ENCODE peak calls at places on chromosomes 6 and 20, in ten cellular contexts. C is posterior vena cava; M is GM13976; L is small intestine; D is cardiac fibroblast; H is activated T-cell treated with anti-CD3 and anti-CD28 coated beads for 1 hour; N is uterus; U is CD8-positive, alpha-beta T cell; E is posterior cingulate gyrus; A is AG08396. B is an unnamed sample.

GRCh38 chr6:16184129-16184528 is 54.3 kb upstream of the GMPR start:
- DNase-seq in C (peak; percentile 78), M (peak; percentile 50), L (peak; percentile 77), D (peak; percentile 51), H (no peak), N (no peak), U (no peak), E (no peak), A (peak; percentile 40), B (no peak)

GRCh38 chr6:84508981-84509380 is 255.4 kb downstream of the TBX18 start:
- DNase-seq in C (no peak), M (no peak), L (no peak), D (peak; percentile 45), H (no peak), N (no peak), U (no peak), E (no peak), A (no peak), B (no peak)

GRCh38 chr6:33686981-33687975 is 24.2 kb downstream of the UQCC2 start:
- DNase-seq in C (no peak), M (no peak), L (no peak), D (no peak), H (no peak), N (no peak), U (no peak), E (no peak), A (no peak), B (no peak)

GRCh38 chr6:141107562-141108160 is 1025.1 kb upstream of the GJE1 start:
- DNase-seq in C (no peak), M (no peak), L (no peak), D (peak; percentile 85), H (no peak), N (no peak), U (no peak), E (no peak), A (peak; percentile 20), B (no peak)

GRCh38 chr20:25005220-25005619 is 12.7 kb upstream of the APMAP start:
- DNase-seq in C (no peak), M (no peak), L (no peak), D (no peak), H (no peak), N (peak; percentile 70), U (no peak), E (no peak), A (no peak), B (no peak)

GRCh38 chr20:61560361-61560853 is 308.3 kb downstream of the CDH4 start:
- DNase-seq in C (no peak), M (no peak), L (peak; percentile 40), D (peak; percentile 31), H (no peak), N (no peak), U (no peak), E (no peak), A (peak; percentile 60), B (no peak)

GRCh38 chr6:43972915-43973304 is 154.3 kb downstream of the MRPL14 start:
- DNase-seq in C (peak; percentile 94), M (no peak), L (peak; percentile 47), D (peak; percentile 83), H (no peak), N (peak; percentile 78), U (no peak), E (peak; percentile 55), A (peak; percentile 77), B (no peak)

GRCh38 chr6:148935705-148936306 is 189.0 kb downstream of the UST start:
- DNase-seq in C (no peak), M (no peak), L (no peak), D (peak; percentile 79), H (no peak), N (no peak), U (no peak), E (no peak), A (peak; percentile 35), B (no peak)

GRCh38 chr6:164039954-164040375 is 625.4 kb downstream of the QKI start:
- DNase-seq in C (peak; percentile 86), M (no peak), L (no peak), D (peak; percentile 59), H (no peak), N (peak; percentile 24), U (peak; percentile 1), E (no peak), A (peak; percentile 38), B (no peak)

GRCh38 chr6:89122625-89123024 is 4.8 kb upstream of the SRSF12 start:
- DNase-seq in C (no peak), M (peak; percentile 62), L (peak; percentile 55), D (peak; percentile 59), H (no peak), N (no peak), U (no peak), E (no peak), A (peak; percentile 41), B (peak; percentile 48)

GRCh38 chr6:31572041-31572911 is at the start of gene LTA:
- DNase-seq in C (no peak), M (peak; percentile 75), L (no peak), D (no peak), H (peak; percentile 64), N (no peak), U (peak; percentile 56), E (no peak), A (no peak), B (no peak)

GRCh38 chr6:36201612-36202011 is 5.1 kb downstream of the BRPF3 start:
- DNase-seq in C (no peak), M (no peak), L (no peak), D (no peak), H (no peak), N (no peak), U (no peak), E (no peak), A (no peak), B (no peak)

GRCh38 chr20:61881861-61882260 is 183.8 kb downstream of the TAF4 start:
- DNase-seq in C (no peak), M (no peak), L (no peak), D (no peak), H (no peak), N (no peak), U (no peak), E (no peak), A (no peak), B (no peak)

GRCh38 chr20:63923626-63924025 is 28.7 kb downstream of the DNAJC5 start:
- DNase-seq in C (no peak), M (no peak), L (no peak), D (no peak), H (no peak), N (no peak), U (no peak), E (no peak), A (no peak), B (no peak)

B was measured in HL-60.